ENCODE peak calls at places on chromosomes 7 and 10, in four cellular contexts. One of them, this sample, is unnamed.

GRCh38 chr7:151428393-151429231 is 11.3 kb downstream of the CRYGN start:
- DNase-seq in CD4-positive, alpha-beta memory T cell: no peak
- DNase-seq in NT2/D1: no peak
- DNase-seq in astrocyte: peak; percentile 96
- DNase-seq in this sample: peak; percentile 82

GRCh38 chr10:119667562-119668328 is 16.6 kb downstream of the BAG3 start:
- DNase-seq in NT2/D1: no peak
- DNase-seq in astrocyte: peak; percentile 98
- DNase-seq in CD4-positive, alpha-beta memory T cell: no peak
- DNase-seq in this sample: peak; percentile 98

GRCh38 chr10:97356918-97357317 is 22.4 kb upstream of the FRAT2 start:
- DNase-seq in NT2/D1: no peak
- DNase-seq in astrocyte: no peak
- DNase-seq in CD4-positive, alpha-beta memory T cell: no peak
- DNase-seq in this sample: no peak

GRCh38 chr7:43039346-43039745 is 73.1 kb upstream of the HECW1 start:
- DNase-seq in CD4-positive, alpha-beta memory T cell: no peak
- DNase-seq in astrocyte: no peak
- DNase-seq in NT2/D1: peak; percentile 56
- DNase-seq in this sample: peak; percentile 82

GRCh38 chr7:68571286-68571685 is 1027.0 kb upstream of the AUTS2 start:
- DNase-seq in astrocyte: no peak
- DNase-seq in NT2/D1: no peak
- DNase-seq in CD4-positive, alpha-beta memory T cell: no peak
- DNase-seq in this sample: no peak

GRCh38 chr7:151591866-151592265 is 72.2 kb upstream of the RHEB start:
- DNase-seq in NT2/D1: no peak
- DNase-seq in astrocyte: no peak
- DNase-seq in CD4-positive, alpha-beta memory T cell: no peak
- DNase-seq in this sample: no peak

GRCh38 chr7:63030061-63030460 is 968.6 kb upstream of the ZNF722 start:
- DNase-seq in astrocyte: no peak
- DNase-seq in NT2/D1: no peak
- DNase-seq in CD4-positive, alpha-beta memory T cell: no peak
- DNase-seq in this sample: no peak

GRCh38 chr7:121449304-121449703 is 53.2 kb upstream of the FAM3C start:
- DNase-seq in NT2/D1: no peak
- DNase-seq in astrocyte: no peak
- DNase-seq in CD4-positive, alpha-beta memory T cell: no peak
- DNase-seq in this sample: peak; percentile 28

GRCh38 chr10:124518366-124518765 is 56.7 kb downstream of the LHPP start:
- DNase-seq in NT2/D1: no peak
- DNase-seq in CD4-positive, alpha-beta memory T cell: no peak
- DNase-seq in astrocyte: no peak
- DNase-seq in this sample: no peak

GRCh38 chr10:60099998-60100747 is 193.8 kb upstream of the CCDC6 start:
- DNase-seq in CD4-positive, alpha-beta memory T cell: peak; percentile 33
- DNase-seq in NT2/D1: no peak
- DNase-seq in astrocyte: peak; percentile 32
- DNase-seq in this sample: peak; percentile 63

GRCh38 chr10:18456984-18457383 is 194.4 kb downstream of the NSUN6 start:
- DNase-seq in NT2/D1: no peak
- DNase-seq in astrocyte: no peak
- DNase-seq in CD4-positive, alpha-beta memory T cell: no peak
- DNase-seq in this sample: no peak

GRCh38 chr10:23439920-23440875 is 1.3 kb downstream of the OTUD1 start:
- DNase-seq in CD4-positive, alpha-beta memory T cell: peak; percentile 12
- DNase-seq in NT2/D1: no peak
- DNase-seq in astrocyte: peak; percentile 16
- DNase-seq in this sample: peak; percentile 38

GRCh38 chr10:6136215-6137201 is 47.7 kb downstream of the RBM17 start:
- DNase-seq in astrocyte: peak; percentile 78
- DNase-seq in CD4-positive, alpha-beta memory T cell: no peak
- DNase-seq in NT2/D1: no peak
- DNase-seq in this sample: peak; percentile 72

GRCh38 chr7:37173655-37174054 is 275.0 kb downstream of the ELMO1 start:
- DNase-seq in CD4-positive, alpha-beta memory T cell: no peak
- DNase-seq in astrocyte: no peak
- DNase-seq in NT2/D1: no peak
- DNase-seq in this sample: no peak

GRCh38 chr7:136056827-136057226 is 79.7 kb upstream of the MTPN start:
- DNase-seq in NT2/D1: no peak
- DNase-seq in CD4-positive, alpha-beta memory T cell: no peak
- DNase-seq in astrocyte: no peak
- DNase-seq in this sample: no peak

GRCh38 chr10:74292871-74293427 is 141.9 kb downstream of the ADK start:
- DNase-seq in CD4-positive, alpha-beta memory T cell: no peak
- DNase-seq in astrocyte: peak; percentile 93
- DNase-seq in NT2/D1: no peak
- DNase-seq in this sample: peak; percentile 76
- H3K4me3 ChIP-seq in CD4-positive, alpha-beta memory T cell: no peak overlapping the region
- H3K4me3 ChIP-seq in astrocyte: peak overlapping the region; percentile 12
- H3K4me3 ChIP-seq in NT2/D1: no peak overlapping the region
- H3K4me3 ChIP-seq in this sample: no peak overlapping the region

DNA sequence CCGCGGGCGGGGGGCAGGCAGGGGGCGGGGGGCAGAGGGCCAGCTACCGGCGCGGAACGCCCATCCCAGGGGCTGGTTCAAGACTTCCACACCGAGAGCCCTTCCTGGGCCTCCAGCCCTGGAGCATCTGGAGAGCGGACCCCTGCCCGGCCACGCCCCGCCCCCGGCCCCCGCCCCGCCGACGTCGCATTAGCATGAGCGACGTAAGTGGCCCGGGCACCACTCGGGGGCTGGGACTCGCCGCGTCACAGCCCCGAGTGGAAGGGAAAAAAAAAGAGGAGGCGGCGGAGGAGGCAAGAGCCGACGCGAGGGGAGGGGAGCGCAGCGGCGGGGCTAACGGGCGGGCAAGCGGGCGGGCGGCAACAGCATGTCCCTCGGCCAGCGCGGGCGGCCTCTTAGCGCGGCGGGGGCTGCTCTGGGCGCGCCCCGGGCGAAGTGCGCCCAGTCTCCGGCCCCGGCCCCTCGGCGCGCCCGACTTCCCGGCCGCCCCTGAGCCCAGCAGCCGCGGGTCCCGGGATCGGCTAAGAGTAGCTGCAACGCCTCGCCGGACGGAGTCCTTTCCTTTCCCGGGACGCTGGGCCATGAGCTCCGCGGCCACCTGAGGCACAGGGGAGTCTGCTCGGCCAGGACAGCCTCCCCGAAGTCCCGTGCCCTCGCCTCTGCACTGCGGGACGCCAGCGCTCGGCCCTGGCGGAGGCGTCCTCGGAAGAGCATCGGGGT is at the start of gene SLC18A3:
- DNase-seq in CD4-positive, alpha-beta memory T cell: no peak
- DNase-seq in NT2/D1: no peak
- DNase-seq in astrocyte: no peak
- DNase-seq in this sample: no peak
- H3K4me3 ChIP-seq in CD4-positive, alpha-beta memory T cell: no peak within 1 kb of the TSS
- H3K4me3 ChIP-seq in NT2/D1: peak within 1 kb of the TSS; percentile 39
- H3K4me3 ChIP-seq in astrocyte: peak within 1 kb of the TSS; percentile 17
- H3K4me3 ChIP-seq in this sample: no peak within 1 kb of the TSS

DNA sequence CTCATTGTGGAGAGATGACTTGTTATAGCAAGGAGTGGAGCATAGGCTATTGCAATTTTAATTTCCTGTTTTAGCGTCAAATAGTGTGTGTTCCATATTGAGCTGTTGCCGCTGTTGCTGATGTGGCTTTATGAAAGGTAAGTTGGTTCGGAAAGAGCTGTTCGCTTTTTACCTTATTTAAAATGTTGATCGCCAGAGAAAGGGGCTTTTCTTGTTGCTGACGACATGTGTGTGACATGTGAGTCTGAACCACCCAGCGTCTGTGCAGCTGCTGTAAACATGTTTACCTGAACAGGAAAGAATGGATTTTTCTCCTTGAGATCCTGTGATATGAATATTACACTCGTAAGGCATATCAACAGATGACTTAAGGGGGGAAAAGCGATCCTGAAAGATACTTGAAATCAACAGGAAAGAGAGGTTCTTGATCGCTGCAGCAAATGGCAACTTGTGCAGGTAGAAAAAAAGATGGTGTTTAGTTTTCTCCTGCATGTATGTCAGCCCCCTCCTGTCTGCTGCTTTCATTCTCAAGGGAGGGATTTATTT is 2.5 kb downstream of the ZEB1 start:
- DNase-seq in CD4-positive, alpha-beta memory T cell: peak; percentile 64
- DNase-seq in astrocyte: peak; percentile 7
- DNase-seq in NT2/D1: no peak
- DNase-seq in this sample: no peak
- H3K4me3 ChIP-seq in CD4-positive, alpha-beta memory T cell: peak overlapping the region; percentile 74
- H3K4me3 ChIP-seq in astrocyte: peak overlapping the region; percentile 92
- H3K4me3 ChIP-seq in NT2/D1: no peak overlapping the region
- H3K4me3 ChIP-seq in this sample: peak overlapping the region; percentile 88

GRCh38 chr10:109913351-109913902 is 9.9 kb downstream of the XPNPEP1 start:
- DNase-seq in CD4-positive, alpha-beta memory T cell: no peak
- DNase-seq in NT2/D1: no peak
- DNase-seq in astrocyte: no peak
- DNase-seq in this sample: no peak
- H3K4me3 ChIP-seq in CD4-positive, alpha-beta memory T cell: no peak overlapping the region
- H3K4me3 ChIP-seq in NT2/D1: no peak overlapping the region
- H3K4me3 ChIP-seq in astrocyte: no peak overlapping the region
- H3K4me3 ChIP-seq in this sample: no peak overlapping the region

GRCh38 chr10:79022565-79023488 is 45.9 kb upstream of the ZMIZ1 start:
- DNase-seq in astrocyte: peak; percentile 54
- DNase-seq in NT2/D1: peak; percentile 11
- DNase-seq in CD4-positive, alpha-beta memory T cell: no peak
- DNase-seq in this sample: no peak
- H3K4me3 ChIP-seq in astrocyte: no peak overlapping the region
- H3K4me3 ChIP-seq in NT2/D1: no peak overlapping the region
- H3K4me3 ChIP-seq in CD4-positive, alpha-beta memory T cell: no peak overlapping the region
- H3K4me3 ChIP-seq in this sample: no peak overlapping the region

GRCh38 chr10:90641731-90642130 is 216.1 kb downstream of the HTR7 start:
- DNase-seq in NT2/D1: no peak
- DNase-seq in CD4-positive, alpha-beta memory T cell: no peak
- DNase-seq in astrocyte: no peak
- DNase-seq in this sample: no peak
- H3K4me3 ChIP-seq in NT2/D1: no peak overlapping the region
- H3K4me3 ChIP-seq in CD4-positive, alpha-beta memory T cell: no peak overlapping the region
- H3K4me3 ChIP-seq in astrocyte: no peak overlapping the region
- H3K4me3 ChIP-seq in this sample: no peak overlapping the region